ENCODE peak calls at places on chromosomes 6 and 20, in four cellular contexts. D is NCI-H1092, X is NCI-H774, V is T-helper 1 cell. E is an unnamed sample.

GRCh38 chr6:31042801-31043200 is 32.5 kb downstream of the MUC22 start:
- DNase-seq in D (peak), X (no peak), V (no peak), E (no peak)

GRCh38 chr20:22805219-22805618 is 220.8 kb upstream of the FOXA2 start:
- DNase-seq in D (no peak), X (no peak), V (no peak), E (no peak)

GRCh38 chr6:160973311-160973710 is 18.3 kb upstream of the MAP3K4 start:
- DNase-seq in D (no peak), X (no peak), V (no peak), E (no peak)

GRCh38 chr20:49486064-49486463 is 3.6 kb upstream of the KCNB1 start:
- DNase-seq in D (no peak), X (no peak), V (no peak), E (no peak)

GRCh38 chr6:158357570-158358216 is 45.4 kb downstream of the TULP4 start:
- DNase-seq in D (no peak), X (no peak), V (no peak), E (no peak)

GRCh38 chr20:1309439-1309847 is 19.5 kb downstream of the SDCBP2 start:
- DNase-seq in D (no peak), X (no peak), V (no peak), E (no peak)

GRCh38 chr20:11814276-11814675 is 103.4 kb upstream of the BTBD3 start:
- DNase-seq in D (no peak), X (no peak), V (no peak), E (no peak)

GRCh38 chr6:53691252-53691651 is 25.7 kb upstream of the KLHL31 start:
- DNase-seq in D (no peak), X (no peak), V (no peak), E (no peak)

GRCh38 chr6:35077006-35077712 is 64.0 kb downstream of the TCP11 start:
- DNase-seq in D (no peak), X (no peak), V (no peak), E (peak)

GRCh38 chr6:79868098-79868722 is 79.1 kb downstream of the ELOVL4 start:
- DNase-seq in D (peak), X (peak), V (no peak), E (peak)

GRCh38 chr6:73134588-73134987 is 90.7 kb downstream of the KHDC1L start:
- DNase-seq in D (peak), X (no peak), V (no peak), E (no peak)

GRCh38 chr20:36273414-36274247 is 32.5 kb upstream of the DLGAP4 start:
- DNase-seq in D (no peak), X (no peak), V (no peak), E (no peak)

GRCh38 chr6:142842423-142843261 is 102.3 kb downstream of the HIVEP2 start:
- DNase-seq in D (no peak), X (no peak), V (peak), E (no peak)

GRCh38 chr6:81795890-81796289 is 43.4 kb upstream of the TENT5A start:
- DNase-seq in D (no peak), X (no peak), V (no peak), E (no peak)

GRCh38 chr6:80976336-80976735 is 776.1 kb downstream of the TENT5A start:
- DNase-seq in D (no peak), X (no peak), V (no peak), E (no peak)

GRCh38 chr6:132357120-132357519 is 44.2 kb downstream of the MOXD1 start:
- DNase-seq in D (no peak), X (no peak), V (no peak), E (no peak)

GRCh38 chr20:1462001-1462400 is 4.6 kb downstream of the NSFL1C start:
- DNase-seq in D (no peak), X (no peak), V (no peak), E (no peak)

GRCh38 chr6:12570461-12571030 is 146.0 kb upstream of the PHACTR1 start:
- DNase-seq in D (no peak), X (no peak), V (no peak), E (no peak)

GRCh38 chr6:36075656-36076055 is 48.0 kb downstream of the MAPK14 start:
- DNase-seq in D (no peak), X (no peak), V (no peak), E (no peak)

GRCh38 chr6:125415921-125416320 is 114.2 kb upstream of the HDDC2 start:
- DNase-seq in D (no peak), X (no peak), V (no peak), E (no peak)

GRCh38 chr6:159110013-159110412 is 59.2 kb upstream of the FNDC1 start:
- DNase-seq in D (peak), X (peak), V (no peak), E (no peak)

GRCh38 chr20:24838551-24839530 is 110.2 kb upstream of the CST7 start:
- DNase-seq in D (no peak), X (no peak), V (no peak), E (no peak)

GRCh38 chr6:81933648-81934047 is 181.2 kb upstream of the TENT5A start:
- DNase-seq in D (no peak), X (no peak), V (no peak), E (no peak)

GRCh38 chr6:125097186-125097585 is 56.4 kb upstream of the TPD52L1 start:
- DNase-seq in D (no peak), X (no peak), V (no peak), E (no peak)

GRCh38 chr20:56839791-56840190 is 210.7 kb downstream of the TFAP2C start:
- DNase-seq in D (no peak), X (no peak), V (no peak), E (no peak)

GRCh38 chr6:160347259-160348208 is 644 bp upstream of the SLC22A3 start:
- DNase-seq in D (no peak), X (no peak), V (no peak), E (no peak)

GRCh38 chr6:82397962-82398692 is 34.5 kb downstream of the TPBG start:
- DNase-seq in D (no peak), X (no peak), V (no peak), E (no peak)

GRCh38 chr20:49964964-49965780 is 17.6 kb upstream of the SNAI1 start:
- DNase-seq in D (no peak), X (peak), V (no peak), E (no peak)

GRCh38 chr20:7610681-7611080 is 329.6 kb downstream of the HAO1 start:
- DNase-seq in D (no peak), X (no peak), V (no peak), E (no peak)

GRCh38 chr6:26286168-26286854 is 78.7 kb upstream of the BTN3A2 start:
- DNase-seq in D (peak), X (peak), V (peak), E (peak)

GRCh38 chr20:23679448-23680092 is 9.3 kb downstream of the CST4 start:
- DNase-seq in D (no peak), X (no peak), V (no peak), E (no peak)

GRCh38 chr20:44646023-44646640 is 5.4 kb downstream of the ADA start:
- DNase-seq in D (no peak), X (no peak), V (peak), E (peak)

GRCh38 chr6:140609956-140610355 is 1235.5 kb upstream of the CITED2 start:
- DNase-seq in D (no peak), X (no peak), V (no peak), E (no peak)

GRCh38 chr20:51492167-51493092 is 50.1 kb downstream of the NFATC2 start:
- DNase-seq in D (peak), X (no peak), V (no peak), E (no peak)

GRCh38 chr20:62484478-62484877 is 8.7 kb upstream of the GATA5 start:
- DNase-seq in D (no peak), X (no peak), V (no peak), E (no peak)

GRCh38 chr6:162403031-162403430 is 324.5 kb downstream of the PRKN start:
- DNase-seq in D (no peak), X (no peak), V (no peak), E (no peak)

GRCh38 chr6:142942805-142943227 is 2.2 kb downstream of the HIVEP2 start:
- DNase-seq in D (no peak), X (no peak), V (no peak), E (no peak)

E was measured in NCI-H2081.